ENCODE peak calls at places on chromosomes 7 and 10, in ten cellular contexts. Y, R, Z, W, K, B, I, V, M and X are unnamed samples. For H3K4me1, the result is how much of the 10 kb centered on the place peaks cover.

GRCh38 chr10:17599089-17599488 is 18.1 kb downstream of the HACD1 start:
- DNase-seq in Y (no peak), R (no peak), Z (peak), W (no peak), K (no peak), B (no peak), I (no peak), V (peak), M (no peak), X (no peak)

GRCh38 chr10:16439294-16439693 is 2.5 kb downstream of the PTER start:
- DNase-seq in Y (no peak), R (no peak), Z (no peak), W (no peak), K (no peak), B (no peak), I (no peak), V (peak), M (no peak), X (no peak)

GRCh38 chr7:27124979-27125689 is 5.4 kb downstream of the HOXA4 start:
- DNase-seq in Y (no peak), R (no peak), Z (no peak), W (no peak), K (no peak), B (no peak), I (no peak), V (no peak), M (no peak), X (no peak)

GRCh38 chr7:112930787-112931186 is 140.6 kb upstream of the TMEM168 start:
- DNase-seq in Y (no peak), R (no peak), Z (peak), W (no peak), K (no peak), B (no peak), I (no peak), V (peak), M (peak), X (no peak)

GRCh38 chr10:111370101-111370500 is 293.3 kb downstream of the ADRA2A start:
- DNase-seq in Y (no peak), R (no peak), Z (no peak), W (no peak), K (no peak), B (no peak), I (no peak), V (no peak), M (no peak), X (no peak)

GRCh38 chr7:92717982-92718716 is 118.2 kb downstream of the CDK6 start:
- DNase-seq in Y (no peak), R (peak), Z (peak), W (peak), K (peak), B (peak), I (peak), V (peak), M (no peak), X (no peak)

GRCh38 chr7:157469181-157470016 is 132.6 kb downstream of the DNAJB6 start:
- DNase-seq in Y (no peak), R (peak), Z (no peak), W (no peak), K (no peak), B (no peak), I (no peak), V (no peak), M (no peak), X (no peak)

GRCh38 chr10:84178387-84178697 is 4.7 kb downstream of the GPR15LG start:
- DNase-seq in Y (no peak), R (no peak), Z (no peak), W (no peak), K (no peak), B (no peak), I (no peak), V (no peak), M (no peak), X (no peak)

GRCh38 chr10:74909665-74910064 is 83.3 kb downstream of the KAT6B start:
- DNase-seq in Y (no peak), R (no peak), Z (peak), W (no peak), K (no peak), B (no peak), I (no peak), V (peak), M (no peak), X (no peak)

GRCh38 chr10:48466611-48467240 is 138.1 kb downstream of the ARHGAP22 start:
- DNase-seq in Y (no peak), R (peak), Z (no peak), W (no peak), K (no peak), B (no peak), I (no peak), V (peak), M (no peak), X (peak)

GRCh38 chr10:123257904-123258303 is 103.7 kb downstream of the BUB3 start:
- DNase-seq in Y (no peak), R (no peak), Z (no peak), W (no peak), K (no peak), B (no peak), I (no peak), V (no peak), M (no peak), X (no peak)

GRCh38 chr10:87925570-87925969 is 62.1 kb downstream of the PTEN start:
- DNase-seq in Y (no peak), R (no peak), Z (peak), W (no peak), K (no peak), B (no peak), I (no peak), V (peak), M (no peak), X (no peak)

GRCh38 chr10:32956365-32957197 is 1.4 kb downstream of the ITGB1 start:
- DNase-seq in Y (no peak), R (no peak), Z (no peak), W (no peak), K (no peak), B (no peak), I (no peak), V (no peak), M (peak), X (no peak)

GRCh38 chr10:32957341-32958084 is 517 bp downstream of the ITGB1 start:
- DNase-seq in Y (no peak), R (peak), Z (no peak), W (peak), K (peak), B (peak), I (peak), V (peak), M (peak), X (peak)

GRCh38 chr10:32960022-32960421 is 2.0 kb upstream of the ITGB1 start:
- DNase-seq in Y (no peak), R (no peak), Z (no peak), W (no peak), K (no peak), B (no peak), I (peak), V (no peak), M (peak), X (no peak)

GRCh38 chr10:32958992-32959703 is 1.1 kb upstream of the ITGB1 start:
- DNase-seq in Y (peak), R (no peak), Z (no peak), W (no peak), K (no peak), B (no peak), I (no peak), V (no peak), M (no peak), X (no peak)

GRCh38 chr10:32958085-32958991 is at the start of gene ITGB1:
- DNase-seq in Y (no peak), R (peak), Z (peak), W (peak), K (peak), B (peak), I (peak), V (peak), M (peak), X (peak)
- H3K4me1 ChIP-seq in Y (under half), R (under half), Z (under half), W (under half), K (half or more), B (half or more), I (half or more), V (half or more), M (under half), X (under half)

DNA sequence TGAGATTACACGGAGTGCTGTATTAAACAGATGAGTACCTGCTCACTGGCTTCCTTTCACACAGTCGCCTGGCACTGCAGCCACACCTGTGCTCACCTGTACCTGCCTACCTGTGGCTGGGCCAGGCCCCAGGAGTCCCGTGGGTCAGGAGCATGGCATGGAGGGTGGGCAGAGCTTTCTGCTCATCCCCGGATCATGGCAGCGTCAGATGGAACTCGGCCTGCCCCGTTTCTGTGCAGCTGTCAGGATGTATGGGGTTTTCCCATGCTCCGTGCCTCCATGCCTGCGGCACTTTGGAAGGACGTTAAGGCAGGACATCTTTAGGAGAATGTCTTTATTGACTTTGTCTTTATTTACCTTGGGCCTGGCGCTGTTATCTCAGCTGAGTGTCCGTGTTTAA is 112.2 kb downstream of the MGMT start:
- DNase-seq in Y (no peak), R (no peak), Z (no peak), W (no peak), K (no peak), B (no peak), I (no peak), V (no peak), M (no peak), X (no peak)
- H3K4me1 ChIP-seq in Y (under half), R (under half), Z (under half), W (under half), K (under half), B (under half), I (under half), V (under half), M (under half), X (under half)

GRCh38 chr7:6395898-6396582 is 51.7 kb downstream of the DAGLB start:
- DNase-seq in Y (no peak), R (no peak), Z (no peak), W (peak), K (no peak), B (peak), I (no peak), V (no peak), M (no peak), X (no peak)
- H3K4me1 ChIP-seq in Y (under half), R (half or more), Z (under half), W (under half), K (half or more), B (half or more), I (under half), V (under half), M (under half), X (under half)

DNA sequence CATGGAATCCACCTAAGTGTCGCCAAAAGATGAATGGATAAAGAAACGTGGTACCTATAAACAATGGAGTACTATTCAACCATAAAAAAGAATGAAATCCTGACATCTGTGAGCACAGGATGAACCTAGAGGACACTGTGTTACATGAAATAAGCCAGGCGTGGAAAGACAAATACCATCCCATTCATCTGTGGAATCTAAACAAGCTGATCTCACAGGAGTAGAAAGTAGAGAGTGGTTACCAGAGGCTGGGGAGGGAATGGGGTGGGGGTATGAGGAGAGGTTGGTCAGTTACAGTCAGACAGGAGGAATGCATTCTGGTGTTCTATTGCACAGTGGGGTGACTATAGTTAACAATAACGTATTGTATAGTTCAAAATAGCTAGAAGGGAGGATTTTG is 78.3 kb upstream of the RHEB start:
- DNase-seq in Y (no peak), R (no peak), Z (peak), W (no peak), K (no peak), B (no peak), I (no peak), V (peak), M (no peak), X (no peak)
- H3K4me1 ChIP-seq in Y (under half), R (under half), Z (under half), W (under half), K (under half), B (under half), I (under half), V (under half), M (under half), X (under half)

DNA sequence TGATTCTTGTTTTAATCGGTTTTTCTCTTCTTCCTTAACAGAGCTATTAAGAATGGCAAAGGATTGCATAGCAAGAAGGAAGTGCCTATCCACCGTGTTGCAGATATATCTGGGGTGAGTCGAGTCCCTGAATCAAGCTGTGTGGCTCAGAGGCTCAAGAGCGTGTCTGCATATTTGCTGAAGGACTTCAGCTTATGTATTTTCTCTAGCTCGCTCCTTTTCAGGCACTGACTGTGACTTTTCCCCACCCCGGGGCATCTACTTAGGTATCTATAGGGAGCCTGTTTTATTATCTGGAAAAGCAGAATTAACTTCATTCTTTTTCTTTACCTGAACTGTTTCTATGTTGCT is 126.6 kb downstream of the LRRC4 start:
- DNase-seq in Y (no peak), R (no peak), Z (no peak), W (no peak), K (no peak), B (no peak), I (no peak), V (no peak), M (peak), X (no peak)
- H3K4me1 ChIP-seq in Y (half or more), R (under half), Z (under half), W (under half), K (under half), B (under half), I (half or more), V (under half), M (under half), X (under half)

GRCh38 chr7:5686131-5686530 is 95.3 kb downstream of the RNF216 start:
- DNase-seq in Y (no peak), R (no peak), Z (no peak), W (no peak), K (no peak), B (no peak), I (no peak), V (no peak), M (no peak), X (no peak)

GRCh38 chr7:5690931-5691461 is 90.5 kb downstream of the RNF216 start:
- DNase-seq in Y (no peak), R (no peak), Z (peak), W (no peak), K (no peak), B (peak), I (no peak), V (no peak), M (no peak), X (no peak)

GRCh38 chr7:5689716-5690115 is 91.7 kb downstream of the RNF216 start:
- DNase-seq in Y (no peak), R (no peak), Z (peak), W (no peak), K (no peak), B (no peak), I (no peak), V (peak), M (no peak), X (no peak)

GRCh38 chr7:5689118-5689517 is 92.3 kb downstream of the RNF216 start:
- DNase-seq in Y (no peak), R (no peak), Z (peak), W (no peak), K (no peak), B (no peak), I (no peak), V (peak), M (no peak), X (no peak)

DNA sequence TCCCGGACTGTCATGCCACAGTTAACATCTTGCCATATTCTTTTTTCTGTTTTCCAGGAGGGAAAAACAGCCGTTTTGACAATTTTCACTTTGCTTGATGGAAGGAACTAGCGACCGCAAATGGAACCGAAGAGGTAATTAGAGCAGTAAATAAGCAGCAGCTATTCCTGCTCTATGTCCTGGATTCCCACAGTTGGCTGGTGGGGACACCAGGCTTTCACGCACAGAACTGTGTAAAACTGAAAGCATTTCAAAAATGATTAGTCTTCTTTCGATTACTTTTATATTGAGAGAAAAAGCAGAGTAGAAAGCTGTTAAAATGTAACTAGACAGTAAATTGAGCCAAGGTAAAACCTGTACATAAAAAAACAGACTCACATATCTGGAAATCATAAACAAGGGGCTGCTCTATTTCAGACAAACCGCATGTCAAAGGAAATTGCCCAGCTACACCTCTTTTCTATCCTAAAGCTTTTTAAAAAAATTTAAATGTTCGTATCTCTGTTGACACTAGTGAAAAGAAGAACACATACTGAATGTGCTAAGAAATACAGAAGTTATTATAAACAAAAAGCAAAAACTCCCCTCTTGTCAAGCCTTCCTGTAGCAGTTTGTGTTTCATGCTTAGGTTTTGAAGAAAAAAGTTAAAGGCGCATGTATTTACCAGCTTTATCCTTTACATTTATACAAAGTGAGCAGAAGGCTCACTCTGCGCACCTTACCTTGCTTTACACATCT is 93.4 kb downstream of the RNF216 start:
- DNase-seq in Y (no peak), R (no peak), Z (no peak), W (no peak), K (no peak), B (no peak), I (no peak), V (no peak), M (no peak), X (no peak)
- H3K4me1 ChIP-seq in Y (under half), R (under half), Z (under half), W (under half), K (half or more), B (half or more), I (under half), V (under half), M (under half), X (under half)

DNA sequence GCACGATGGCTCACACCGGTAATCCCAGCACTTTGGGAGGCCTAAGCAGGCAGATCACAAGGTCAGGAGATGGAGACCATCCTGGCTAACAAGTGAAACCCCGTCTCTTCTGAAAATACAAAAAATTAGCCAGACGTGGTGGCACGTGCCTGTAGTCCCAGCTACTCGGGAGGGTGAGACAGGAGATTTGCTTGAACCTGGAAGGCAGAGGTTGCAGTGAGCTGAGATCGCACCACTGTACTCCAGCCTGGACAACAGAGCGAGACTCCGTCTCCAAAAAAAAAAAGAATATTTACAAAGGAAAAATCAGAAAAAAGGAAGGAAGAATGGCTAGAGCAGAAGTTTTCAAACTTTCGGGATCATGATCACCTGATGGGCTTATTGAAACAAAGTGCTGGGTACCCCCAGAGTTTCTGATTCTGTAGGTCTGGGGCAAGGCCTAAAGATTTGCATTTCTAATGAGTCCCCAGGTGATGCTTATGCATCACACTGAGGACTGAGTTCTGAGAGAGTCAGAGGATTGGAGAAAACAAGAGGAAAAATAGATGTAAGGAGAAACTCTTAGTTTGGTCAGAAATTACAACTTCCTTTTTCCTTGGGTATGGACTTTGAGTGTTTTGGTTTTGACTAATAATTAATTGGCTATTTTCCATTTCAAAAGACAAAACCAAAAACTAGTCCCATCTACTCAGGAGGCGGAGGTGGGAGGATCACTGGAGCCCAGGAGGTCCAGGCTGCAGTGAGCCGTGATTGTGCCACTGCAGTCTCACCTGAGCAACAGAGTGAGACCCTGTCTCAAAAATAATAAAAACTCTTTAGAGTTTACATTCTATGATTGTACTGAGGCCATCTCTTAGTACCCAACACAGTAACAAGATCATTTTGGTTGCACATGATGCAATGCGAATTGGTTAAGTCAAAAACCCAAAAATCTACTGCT is 14.4 kb downstream of the MARCHF5 start:
- DNase-seq in Y (no peak), R (no peak), Z (no peak), W (no peak), K (no peak), B (no peak), I (no peak), V (no peak), M (no peak), X (no peak)
- H3K4me1 ChIP-seq in Y (under half), R (under half), Z (under half), W (under half), K (under half), B (under half), I (under half), V (under half), M (under half), X (under half)

GRCh38 chr7:55020481-55020871 is 1.7 kb downstream of the EGFR start:
- DNase-seq in Y (no peak), R (no peak), Z (peak), W (no peak), K (no peak), B (no peak), I (no peak), V (peak), M (no peak), X (peak)
- H3K4me1 ChIP-seq in Y (under half), R (under half), Z (under half), W (under half), K (under half), B (under half), I (under half), V (under half), M (under half), X (under half)

GRCh38 chr10:73588656-73589055 is 2.5 kb downstream of the USP54 start:
- DNase-seq in Y (no peak), R (no peak), Z (peak), W (no peak), K (no peak), B (no peak), I (no peak), V (peak), M (no peak), X (no peak)
- H3K4me1 ChIP-seq in Y (under half), R (half or more), Z (under half), W (under half), K (under half), B (half or more), I (under half), V (under half), M (under half), X (under half)